ENCODE peak calls at places on chromosome X, in eight cellular contexts. A is astrocyte of the spinal cord; E is uterus; P is tibial nerve; I is cardiac fibroblast; F is naive thymus-derived CD4-positive, alpha-beta T cell; Q is GM23338; W is CD8-positive, alpha-beta memory T cell. K is an unnamed sample.
A peak's percentile ranks its signal among the peaks of the same experiment; 100 is the strongest.

GRCh38 chrX:40147399-40148188 is 49.8 kb upstream of the BCOR start:
- DNase-seq in A (no peak), E (no peak), P (no peak), I (no peak), F (no peak), Q (peak; percentile 41), W (no peak), K (no peak)

GRCh38 chrX:22660756-22661155 is 339.0 kb upstream of the DDX53 start:
- DNase-seq in A (peak; percentile 16), E (no peak), P (no peak), I (no peak), F (no peak), Q (no peak), W (no peak), K (no peak)

GRCh38 chrX:72304877-72305276 is 837 bp downstream of the CITED1 start:
- DNase-seq in A (no peak), E (no peak), P (no peak), I (no peak), F (no peak), Q (peak; percentile 28), W (no peak), K (no peak)

GRCh38 chrX:46912098-46912672 is at the start of gene JADE3:
- DNase-seq in A (peak; percentile 67), E (peak; percentile 76), P (peak; percentile 33), I (peak; percentile 70), F (no peak), Q (peak; percentile 78), W (no peak), K (peak; percentile 82)

GRCh38 chrX:47278684-47279083 is 45.9 kb downstream of the USP11 start:
- DNase-seq in A (peak; percentile 41), E (no peak), P (no peak), I (peak; percentile 65), F (no peak), Q (no peak), W (no peak), K (peak; percentile 75)

GRCh38 chrX:21153503-21153902 is 220.7 kb upstream of the CNKSR2 start:
- DNase-seq in A (no peak), E (no peak), P (peak; percentile 52), I (peak; percentile 47), F (no peak), Q (no peak), W (no peak), K (peak; percentile 0)

GRCh38 chrX:136754641-136755040 is 26.1 kb downstream of the ARHGEF6 start:
- DNase-seq in A (peak; percentile 72), E (no peak), P (no peak), I (no peak), F (peak; percentile 23), Q (no peak), W (peak; percentile 13), K (no peak)

GRCh38 chrX:23803931-23804381 is 21.0 kb downstream of the SAT1 start:
- DNase-seq in A (peak; percentile 71), E (no peak), P (no peak), I (peak; percentile 82), F (no peak), Q (no peak), W (no peak), K (no peak)

GRCh38 chrX:45710081-45710801 is 509.6 kb upstream of the DIPK2B start:
- DNase-seq in A (peak; percentile 95), E (no peak), P (no peak), I (peak; percentile 96), F (no peak), Q (no peak), W (no peak), K (peak; percentile 93)

GRCh38 chrX:47030339-47030738 is 47.9 kb upstream of the RGN start:
- DNase-seq in A (peak; percentile 73), E (no peak), P (peak; percentile 66), I (peak; percentile 83), F (peak; percentile 32), Q (peak; percentile 80), W (peak; percentile 4), K (peak; percentile 70)

GRCh38 chrX:11143931-11144678 is 33.0 kb downstream of the HCCS start:
- DNase-seq in A (peak; percentile 77), E (peak; percentile 72), P (peak; percentile 89), I (peak; percentile 87), F (peak; percentile 38), Q (peak; percentile 82), W (peak; percentile 40), K (peak; percentile 83)

GRCh38 chrX:8374041-8374825 is 90.4 kb upstream of the VCX3B start:
- DNase-seq in A (peak; percentile 51), E (no peak), P (no peak), I (no peak), F (no peak), Q (no peak), W (no peak), K (no peak)

GRCh38 chrX:40146471-40147398 is 49.0 kb upstream of the BCOR start:
- DNase-seq in A (no peak), E (peak; percentile 60), P (no peak), I (peak; percentile 23), F (peak; percentile 16), Q (peak; percentile 62), W (no peak), K (peak; percentile 56)

GRCh38 chrX:108036298-108036973 is 8.4 kb upstream of the VSIG1 start:
- DNase-seq in A (peak; percentile 81), E (no peak), P (no peak), I (peak; percentile 91), F (no peak), Q (no peak), W (no peak), K (peak; percentile 84)

DNA sequence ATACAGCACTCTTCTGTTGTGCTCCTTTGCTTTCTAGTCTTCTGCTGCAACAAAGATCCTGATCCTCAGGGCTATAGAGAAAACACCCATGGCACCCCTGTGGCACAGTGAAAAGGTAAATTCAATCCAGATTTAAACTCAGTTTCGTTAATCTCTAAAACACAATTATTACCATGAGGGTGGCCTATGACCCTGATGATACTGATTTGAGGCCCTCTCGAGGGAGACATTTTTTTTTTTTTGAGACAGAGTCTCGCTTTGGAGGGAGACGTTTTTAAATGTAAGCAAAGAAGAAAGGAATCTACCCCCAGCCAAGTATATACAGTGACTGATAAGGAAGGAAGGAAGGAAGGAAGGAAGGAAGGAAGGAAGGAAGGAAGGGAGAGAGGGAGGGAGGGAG is 967.8 kb upstream of the DIAPH2 start:
- DNase-seq in A (no peak), E (no peak), P (no peak), I (no peak), F (no peak), Q (no peak), W (no peak), K (no peak)
- H3K4me3 ChIP-seq in A (no peak overlapping the region), E (no peak overlapping the region), P (no peak overlapping the region), I (no peak overlapping the region), F (no peak overlapping the region), Q (no peak overlapping the region), W (no peak overlapping the region), K (no peak overlapping the region)

GRCh38 chrX:19885732-19886131 is 1.7 kb downstream of the SH3KBP1 start:
- DNase-seq in A (no peak), E (no peak), P (no peak), I (no peak), F (no peak), Q (no peak), W (no peak), K (no peak)
- H3K4me3 ChIP-seq in A (no peak overlapping the region), E (no peak overlapping the region), P (peak overlapping the region; percentile 88), I (no peak overlapping the region), F (peak overlapping the region; percentile 41), Q (no peak overlapping the region), W (no peak overlapping the region), K (peak overlapping the region; percentile 51)

DNA sequence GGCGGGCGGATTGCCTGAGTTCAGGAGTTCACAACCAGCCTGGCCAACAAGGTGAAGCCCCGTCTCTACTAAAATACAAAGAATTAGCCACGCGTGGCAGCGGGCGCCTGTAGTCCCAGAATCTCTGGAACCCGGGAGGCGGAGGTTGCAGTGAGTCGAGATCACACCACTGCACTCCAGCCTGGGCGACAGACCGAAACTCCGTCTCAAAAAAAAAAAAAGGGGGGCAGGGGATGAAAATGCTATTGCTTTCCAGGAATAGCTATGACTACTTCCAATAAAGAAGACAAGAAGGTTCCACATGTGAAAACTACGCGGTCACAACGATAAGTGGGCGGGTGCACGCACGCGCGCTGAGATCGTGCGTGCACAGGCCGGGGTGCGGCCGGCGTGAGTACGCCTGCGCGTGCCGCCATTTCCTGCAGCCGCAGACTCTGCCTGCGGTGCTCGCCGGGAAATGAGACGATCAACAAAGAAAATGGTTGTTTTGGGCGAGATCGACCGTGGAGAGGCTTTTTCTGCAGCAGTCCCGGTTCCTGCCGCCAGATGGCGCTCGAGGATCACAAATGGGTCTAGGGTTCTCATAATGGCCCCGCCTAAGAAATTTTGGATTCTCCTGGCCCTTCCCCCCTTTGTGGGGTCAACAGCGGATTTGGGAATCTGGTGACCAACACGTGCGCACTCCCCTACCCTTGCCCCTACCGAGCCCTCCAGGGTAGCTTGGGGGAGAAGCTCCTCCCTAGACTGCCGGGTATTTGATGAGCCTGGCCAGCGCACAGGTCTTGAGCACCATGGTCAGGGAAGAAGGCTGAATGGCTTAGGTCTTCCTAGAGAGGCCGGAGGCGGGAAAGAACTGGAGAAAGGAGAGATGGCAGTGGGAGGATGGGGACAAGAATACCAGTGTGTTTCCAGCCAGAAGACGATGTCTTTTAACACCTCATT is 35.1 kb downstream of the PNMA5 start:
- DNase-seq in A (peak; percentile 90), E (peak; percentile 86), P (peak; percentile 94), I (peak; percentile 90), F (peak; percentile 89), Q (peak; percentile 76), W (peak; percentile 89), K (peak; percentile 85)
- H3K4me3 ChIP-seq in A (peak overlapping the region; percentile 20), E (peak overlapping the region; percentile 14), P (peak overlapping the region; percentile 32), I (peak overlapping the region; percentile 23), F (peak overlapping the region; percentile 52), Q (peak overlapping the region; percentile 54), W (no peak overlapping the region), K (peak overlapping the region; percentile 39)

GRCh38 chrX:130108647-130109428 is 1.5 kb downstream of the ELF4 start:
- DNase-seq in A (peak; percentile 24), E (no peak), P (no peak), I (peak; percentile 26), F (no peak), Q (no peak), W (no peak), K (peak; percentile 60)

GRCh38 chrX:130109429-130110378 is 593 bp downstream of the ELF4 start:
- DNase-seq in A (no peak), E (no peak), P (no peak), I (peak; percentile 27), F (no peak), Q (peak; percentile 41), W (no peak), K (no peak)

GRCh38 chrX:130111935-130112221 is 1.6 kb upstream of the ELF4 start:
- DNase-seq in A (no peak), E (no peak), P (no peak), I (no peak), F (no peak), Q (no peak), W (no peak), K (peak; percentile 27)

GRCh38 chrX:130110379-130111219 is at the start of gene ELF4:
- DNase-seq in A (peak; percentile 43), E (peak; percentile 57), P (no peak), I (peak; percentile 46), F (peak; percentile 28), Q (peak; percentile 44), W (peak; percentile 55), K (peak; percentile 78)

DNA sequence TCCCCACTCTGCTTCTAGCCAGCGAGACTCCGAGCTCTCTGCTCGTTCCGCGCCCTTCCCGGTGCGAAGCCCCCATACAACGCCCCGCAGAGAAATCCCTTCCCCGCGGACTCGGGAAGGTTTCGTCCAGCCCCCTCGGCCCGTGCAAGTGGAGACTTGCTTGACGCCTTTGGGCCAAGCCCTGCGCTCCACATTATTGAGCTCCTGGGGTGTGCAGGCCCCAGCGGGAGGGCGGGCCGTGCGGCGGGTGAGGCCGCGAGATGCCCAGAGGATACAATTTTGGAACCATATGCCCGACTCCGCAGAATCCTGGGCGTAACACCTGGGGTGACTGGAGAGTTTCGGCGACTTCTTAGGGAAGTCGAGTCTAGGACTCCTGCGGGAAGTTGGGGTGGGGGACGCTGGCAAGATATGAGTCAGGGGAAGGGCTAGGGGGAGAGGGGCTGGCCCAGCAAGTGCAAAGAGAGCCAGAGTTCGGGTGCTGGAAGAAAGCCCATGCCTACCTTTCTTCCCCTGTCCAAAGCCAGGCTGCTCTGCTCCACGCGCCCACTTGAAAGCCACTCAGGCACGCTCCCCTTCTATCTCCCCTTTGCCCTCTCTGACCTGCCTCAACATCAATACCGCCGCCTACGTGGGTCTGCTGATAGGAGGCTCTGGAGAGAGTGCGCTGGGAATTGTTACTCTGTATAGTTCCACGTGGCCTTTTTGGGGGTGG is 1.1 kb upstream of the ELF4 start:
- DNase-seq in A (peak; percentile 12), E (no peak), P (no peak), I (no peak), F (no peak), Q (peak; percentile 17), W (no peak), K (no peak)
- H3K4me3 ChIP-seq in A (peak overlapping the region; percentile 20), E (no peak overlapping the region), P (peak overlapping the region; percentile 70), I (peak overlapping the region; percentile 11), F (no peak overlapping the region), Q (peak overlapping the region; percentile 54), W (no peak overlapping the region), K (peak overlapping the region; percentile 36)